ENCODE peak calls at places on chromosomes 1 and 21, in nine cellular contexts. C is NCI-H1092 treated with DMSO at 0.1 percent for 48 hours, X is cerebellar cortex, N is AG09309, M is left ventricle myocardium inferior, D is NCI-H1436, B is COR-L47, O is C1 segment of cervical spinal cord, J is myocyte. P is an unnamed sample.

GRCh38 chr1:118093017-118093416 is 92.0 kb downstream of the SPAG17 start:
- DNase-seq in X (no peak), C (no peak), D (no peak), B (no peak), J (no peak), M (no peak), O (no peak), N (no peak), P (no peak)

GRCh38 chr21:30463713-30464112 is 16.5 kb downstream of the KRTAP19-1 start:
- DNase-seq in D (no peak), X (no peak), C (no peak), M (no peak), O (no peak), J (no peak), N (no peak), B (peak), P (no peak)

GRCh38 chr1:241250465-241250864 is 106.5 kb downstream of the RGS7 start:
- DNase-seq in D (peak), J (no peak), M (no peak), N (no peak), O (no peak), X (no peak), C (peak), B (peak), P (no peak)

GRCh38 chr1:226975909-226976670 is 36.0 kb downstream of the COQ8A start:
- DNase-seq in J (no peak), C (no peak), B (no peak), D (no peak), N (no peak), M (no peak), X (no peak), O (no peak), P (no peak)

GRCh38 chr1:227316941-227317540 is 1.3 kb downstream of the CDC42BPA start:
- DNase-seq in N (no peak), C (peak), M (no peak), J (peak), B (no peak), D (no peak), O (no peak), X (peak), P (no peak)

GRCh38 chr1:160500321-160500990 is 22.6 kb downstream of the SLAMF6 start:
- DNase-seq in J (no peak), X (no peak), B (no peak), O (no peak), N (no peak), C (no peak), M (no peak), D (no peak), P (no peak)

GRCh38 chr1:64320899-64321624 is 117.6 kb downstream of the UBE2U start:
- DNase-seq in J (peak), O (no peak), D (no peak), M (no peak), C (no peak), N (no peak), B (no peak), X (no peak), P (no peak)

GRCh38 chr1:27966402-27967105 is 6.8 kb downstream of the XKR8 start:
- DNase-seq in C (no peak), X (no peak), M (no peak), N (no peak), O (no peak), J (peak), D (no peak), B (no peak), P (no peak)

GRCh38 chr1:201310986-201311355 is 27.7 kb downstream of the PKP1 start:
- DNase-seq in X (peak), O (no peak), D (no peak), M (no peak), C (peak), B (peak), N (no peak), J (no peak), P (peak)

GRCh38 chr1:54528613-54529012 is 19.4 kb upstream of the ACOT11 start:
- DNase-seq in J (no peak), D (no peak), N (no peak), X (no peak), M (no peak), C (no peak), O (no peak), B (no peak), P (no peak)

GRCh38 chr1:94092210-94092613 is 28.7 kb downstream of the ABCA4 start:
- DNase-seq in C (no peak), X (peak), J (no peak), B (no peak), M (no peak), N (no peak), O (no peak), D (no peak), P (no peak)

GRCh38 chr21:26806734-26807372 is 38.4 kb downstream of the ADAMTS1 start:
- DNase-seq in J (no peak), C (no peak), D (no peak), N (no peak), M (no peak), X (no peak), B (no peak), O (no peak), P (no peak)

GRCh38 chr1:158039380-158039779 is 45.9 kb downstream of the KIRREL1 start:
- DNase-seq in J (no peak), D (no peak), X (no peak), B (no peak), N (no peak), O (no peak), M (no peak), C (no peak), P (no peak)

GRCh38 chr1:92972413-92973129 is 11.3 kb upstream of the DIPK1A start:
- DNase-seq in N (no peak), M (no peak), B (no peak), C (no peak), J (no peak), O (no peak), X (no peak), D (no peak), P (no peak)

GRCh38 chr1:24349891-24350290 is 30.7 kb downstream of the GRHL3 start:
- DNase-seq in M (no peak), N (no peak), C (no peak), O (no peak), J (no peak), B (no peak), D (no peak), X (no peak), P (no peak)

GRCh38 chr1:35809156-35810095 is 1.6 kb downstream of the AGO4 start:
- DNase-seq in C (no peak), M (no peak), D (no peak), J (no peak), B (no peak), X (no peak), O (no peak), N (no peak), P (no peak)

GRCh38 chr1:8259498-8260290 is 58.2 kb upstream of the SLC45A1 start:
- DNase-seq in C (peak), J (peak), D (no peak), X (peak), O (no peak), B (no peak), N (peak), M (no peak), P (no peak)

GRCh38 chr1:95072532-95073419 is at the start of gene ALG14:
- DNase-seq in D (peak), C (peak), B (peak), X (peak), J (peak), N (peak), O (peak), M (peak), P (peak)

GRCh38 chr21:21159253-21159899 is 161.2 kb downstream of the NCAM2 start:
- DNase-seq in M (no peak), O (no peak), J (no peak), N (no peak), X (no peak), C (no peak), B (no peak), D (no peak), P (no peak)

GRCh38 chr1:186629341-186629740 is 50.9 kb downstream of the PTGS2 start:
- DNase-seq in B (no peak), X (no peak), O (no peak), D (no peak), C (no peak), N (no peak), M (no peak), J (no peak), P (no peak)

GRCh38 chr21:35441868-35442582 is 392.9 kb upstream of the RUNX1 start:
- DNase-seq in X (no peak), N (no peak), D (no peak), O (no peak), C (no peak), J (no peak), M (no peak), B (no peak), P (no peak)

GRCh38 chr1:64245495-64245894 is 42.1 kb downstream of the UBE2U start:
- DNase-seq in N (no peak), D (no peak), M (no peak), B (no peak), C (no peak), O (no peak), J (no peak), X (peak), P (no peak)

GRCh38 chr1:1040004-1040991 is 20.4 kb downstream of the AGRN start:
- DNase-seq in C (no peak), J (peak), O (no peak), D (peak), X (peak), N (peak), M (peak), B (peak), P (no peak)

GRCh38 chr1:167263784-167264464 is 43.2 kb downstream of the POU2F1 start:
- DNase-seq in J (no peak), N (no peak), M (no peak), D (no peak), X (no peak), C (no peak), B (no peak), O (no peak), P (no peak)

GRCh38 chr21:25467891-25468290 is 139.4 kb downstream of the MRPL39 start:
- DNase-seq in X (no peak), C (no peak), B (no peak), D (no peak), O (no peak), M (no peak), J (no peak), N (no peak), P (no peak)

GRCh38 chr1:185786524-185786923 is 52.3 kb downstream of the HMCN1 start:
- DNase-seq in B (no peak), N (peak), X (no peak), J (no peak), D (no peak), M (no peak), C (no peak), O (no peak), P (no peak)

GRCh38 chr1:222064388-222065201 is 322.7 kb upstream of the DUSP10 start:
- DNase-seq in J (no peak), X (no peak), O (no peak), D (no peak), N (no peak), B (no peak), M (no peak), C (no peak), P (no peak)

GRCh38 chr1:54885863-54886723 is 902 bp downstream of the DHCR24 start:
- DNase-seq in X (peak), C (peak), N (no peak), M (no peak), B (peak), D (no peak), O (no peak), J (no peak), P (peak)

GRCh38 chr1:183597656-183598055 is 7.4 kb upstream of the NCF2 start:
- DNase-seq in B (no peak), M (no peak), X (no peak), D (no peak), O (no peak), C (no peak), N (no peak), J (no peak), P (no peak)

P was measured in DMS79.